ENCODE peak calls at places on chromosomes 11 and 22, in nine cellular contexts. N, C, E, I, F, Q, T, S and M are unnamed samples.
A peak's percentile ranks its signal among the peaks of the same experiment; 100 is the strongest.

GRCh38 chr11:2684581-2684980 is 15.2 kb downstream of the KCNQ1OT1 start:
- DNase-seq in N (no peak), C (no peak), E (no peak), I (peak; percentile 44), F (no peak), Q (no peak), T (no peak), S (no peak), M (no peak)

GRCh38 chr11:1916132-1916985 is 3.1 kb upstream of the TNNT3 start:
- DNase-seq in N (no peak), C (no peak), E (peak; percentile 62), I (no peak), F (no peak), Q (no peak), T (no peak), S (no peak), M (no peak)

GRCh38 chr11:18987454-18988231 is 48.4 kb upstream of the MRGPRX1 start:
- DNase-seq in N (no peak), C (no peak), E (no peak), I (no peak), F (no peak), Q (no peak), T (no peak), S (no peak), M (no peak)

GRCh38 chr11:87239001-87239400 is 201.3 kb downstream of the TMEM135 start:
- DNase-seq in N (no peak), C (no peak), E (no peak), I (no peak), F (no peak), Q (no peak), T (no peak), S (peak; percentile 49), M (peak; percentile 83)

GRCh38 chr11:14898286-14899086 is 6.5 kb upstream of the CYP2R1 start:
- DNase-seq in N (no peak), C (no peak), E (no peak), I (no peak), F (no peak), Q (no peak), T (no peak), S (no peak), M (no peak)

GRCh38 chr11:115706735-115707134 is 202.5 kb upstream of the CADM1 start:
- DNase-seq in N (no peak), C (no peak), E (no peak), I (peak; percentile 5), F (no peak), Q (no peak), T (no peak), S (no peak), M (no peak)

GRCh38 chr11:4190098-4190497 is 95.5 kb downstream of the RRM1 start:
- DNase-seq in N (no peak), C (no peak), E (no peak), I (no peak), F (no peak), Q (no peak), T (no peak), S (no peak), M (no peak)

GRCh38 chr11:19018901-19019300 is 41.6 kb downstream of the MRGPRX2 start:
- DNase-seq in N (peak; percentile 80), C (no peak), E (no peak), I (peak; percentile 89), F (no peak), Q (peak; percentile 4), T (no peak), S (no peak), M (peak; percentile 8)

GRCh38 chr22:43869799-43870198 is 7.5 kb upstream of the SULT4A1 start:
- DNase-seq in N (no peak), C (no peak), E (no peak), I (no peak), F (no peak), Q (no peak), T (no peak), S (no peak), M (no peak)

GRCh38 chr11:68267881-68268240 is 3.9 kb downstream of the C11orf24 start:
- DNase-seq in N (no peak), C (no peak), E (no peak), I (no peak), F (no peak), Q (no peak), T (no peak), S (no peak), M (no peak)

GRCh38 chr11:79209540-79210266 is 231.1 kb downstream of the TENM4 start:
- DNase-seq in N (no peak), C (no peak), E (no peak), I (no peak), F (no peak), Q (no peak), T (no peak), S (no peak), M (no peak)

GRCh38 chr22:45008853-45009751 is 703 bp downstream of the PHF21B start:
- DNase-seq in N (peak; percentile 48), C (no peak), E (no peak), I (peak; percentile 73), F (peak; percentile 5), Q (peak; percentile 38), T (no peak), S (no peak), M (no peak)

GRCh38 chr11:28619870-28620540 is 511.8 kb downstream of the METTL15 start:
- DNase-seq in N (no peak), C (no peak), E (no peak), I (no peak), F (no peak), Q (no peak), T (no peak), S (peak; percentile 33), M (peak; percentile 16)

GRCh38 chr22:19120829-19121630 is 1.2 kb downstream of the DGCR2 start:
- DNase-seq in N (peak; percentile 28), C (no peak), E (no peak), I (peak; percentile 81), F (no peak), Q (no peak), T (peak; percentile 29), S (peak; percentile 32), M (peak; percentile 24)

GRCh38 chr11:30107899-30108298 is 91.1 kb upstream of the KCNA4 start:
- DNase-seq in N (no peak), C (no peak), E (no peak), I (no peak), F (no peak), Q (no peak), T (no peak), S (peak; percentile 92), M (no peak)

GRCh38 chr11:2164861-2165555 is 4.0 kb upstream of the INS start:
- DNase-seq in N (no peak), C (no peak), E (no peak), I (no peak), F (no peak), Q (no peak), T (no peak), S (no peak), M (no peak)

GRCh38 chr22:39332441-39333064 is 13.1 kb upstream of the RPL3 start:
- DNase-seq in N (peak; percentile 48), C (no peak), E (peak; percentile 58), I (no peak), F (no peak), Q (no peak), T (no peak), S (no peak), M (no peak)

GRCh38 chr22:27839261-27839660 is 37.7 kb upstream of the MN1 start:
- DNase-seq in N (no peak), C (no peak), E (no peak), I (peak; percentile 42), F (no peak), Q (no peak), T (no peak), S (no peak), M (no peak)

GRCh38 chr22:32378703-32379272 is 21.1 kb downstream of the RFPL3 start:
- DNase-seq in N (peak; percentile 45), C (no peak), E (peak; percentile 34), I (peak; percentile 91), F (peak; percentile 1), Q (peak; percentile 54), T (peak; percentile 49), S (peak; percentile 29), M (peak; percentile 71)

GRCh38 chr11:134347441-134347840 is 15.7 kb downstream of the GLB1L2 start:
- DNase-seq in N (no peak), C (no peak), E (no peak), I (no peak), F (no peak), Q (no peak), T (no peak), S (no peak), M (no peak)

GRCh38 chr11:11056316-11056715 is 198.5 kb upstream of the ZBED5 start:
- DNase-seq in N (no peak), C (no peak), E (no peak), I (no peak), F (no peak), Q (no peak), T (no peak), S (no peak), M (no peak)

GRCh38 chr11:2892215-2893020 is 6.8 kb upstream of the CDKN1C start:
- DNase-seq in N (peak; percentile 76), C (no peak), E (peak; percentile 45), I (peak; percentile 93), F (peak; percentile 39), Q (peak; percentile 69), T (peak; percentile 59), S (peak; percentile 60), M (peak; percentile 48)